ENCODE peak calls at places on chromosomes 16 and 17, in four cellular contexts. One of them, this sample, is unnamed.

GRCh38 chr16:68526143-68526781 is 12.8 kb upstream of the ZFP90 start:
- DNase-seq in caudate nucleus: no peak
- DNase-seq in CD8-positive, alpha-beta memory T cell: no peak
- DNase-seq in stomach: no peak
- DNase-seq in this sample: no peak

GRCh38 chr16:89883346-89884040 is 10.1 kb downstream of the TCF25 start:
- DNase-seq in caudate nucleus: no peak
- DNase-seq in CD8-positive, alpha-beta memory T cell: no peak
- DNase-seq in stomach: no peak
- DNase-seq in this sample: no peak

GRCh38 chr17:63311416-63311937 is 134.6 kb downstream of the CYB561 start:
- DNase-seq in CD8-positive, alpha-beta memory T cell: no peak
- DNase-seq in caudate nucleus: no peak
- DNase-seq in stomach: no peak
- DNase-seq in this sample: no peak

GRCh38 chr16:81797443-81797842 is 18.4 kb downstream of the PLCG2 start:
- DNase-seq in stomach: no peak
- DNase-seq in caudate nucleus: no peak
- DNase-seq in CD8-positive, alpha-beta memory T cell: no peak
- DNase-seq in this sample: no peak

GRCh38 chr16:80174416-80174815 is 366.4 kb upstream of the DYNLRB2 start:
- DNase-seq in stomach: no peak
- DNase-seq in caudate nucleus: no peak
- DNase-seq in CD8-positive, alpha-beta memory T cell: no peak
- DNase-seq in this sample: no peak

GRCh38 chr16:72938426-72939164 is 109.3 kb downstream of the ZFHX3 start:
- DNase-seq in caudate nucleus: peak
- DNase-seq in CD8-positive, alpha-beta memory T cell: no peak
- DNase-seq in stomach: peak
- DNase-seq in this sample: no peak

GRCh38 chr16:78294538-78295225 is 195.2 kb downstream of the WWOX start:
- DNase-seq in CD8-positive, alpha-beta memory T cell: no peak
- DNase-seq in caudate nucleus: no peak
- DNase-seq in stomach: no peak
- DNase-seq in this sample: no peak

GRCh38 chr17:49993423-49994037 is 1.5 kb downstream of the DLX3 start:
- DNase-seq in CD8-positive, alpha-beta memory T cell: no peak
- DNase-seq in caudate nucleus: no peak
- DNase-seq in stomach: peak
- DNase-seq in this sample: no peak

GRCh38 chr16:30185683-30186421 is 2.5 kb downstream of the CORO1A start:
- DNase-seq in caudate nucleus: no peak
- DNase-seq in CD8-positive, alpha-beta memory T cell: peak
- DNase-seq in stomach: peak
- DNase-seq in this sample: peak

GRCh38 chr16:22188595-22189442 is 17.3 kb upstream of the EEF2K start:
- DNase-seq in stomach: peak
- DNase-seq in caudate nucleus: no peak
- DNase-seq in CD8-positive, alpha-beta memory T cell: peak
- DNase-seq in this sample: peak

GRCh38 chr16:51565149-51565548 is 414.1 kb upstream of the SALL1 start:
- DNase-seq in stomach: no peak
- DNase-seq in caudate nucleus: no peak
- DNase-seq in CD8-positive, alpha-beta memory T cell: no peak
- DNase-seq in this sample: no peak

GRCh38 chr16:51573191-51573590 is 422.1 kb upstream of the SALL1 start:
- DNase-seq in CD8-positive, alpha-beta memory T cell: no peak
- DNase-seq in caudate nucleus: no peak
- DNase-seq in stomach: no peak
- DNase-seq in this sample: no peak

DNA sequence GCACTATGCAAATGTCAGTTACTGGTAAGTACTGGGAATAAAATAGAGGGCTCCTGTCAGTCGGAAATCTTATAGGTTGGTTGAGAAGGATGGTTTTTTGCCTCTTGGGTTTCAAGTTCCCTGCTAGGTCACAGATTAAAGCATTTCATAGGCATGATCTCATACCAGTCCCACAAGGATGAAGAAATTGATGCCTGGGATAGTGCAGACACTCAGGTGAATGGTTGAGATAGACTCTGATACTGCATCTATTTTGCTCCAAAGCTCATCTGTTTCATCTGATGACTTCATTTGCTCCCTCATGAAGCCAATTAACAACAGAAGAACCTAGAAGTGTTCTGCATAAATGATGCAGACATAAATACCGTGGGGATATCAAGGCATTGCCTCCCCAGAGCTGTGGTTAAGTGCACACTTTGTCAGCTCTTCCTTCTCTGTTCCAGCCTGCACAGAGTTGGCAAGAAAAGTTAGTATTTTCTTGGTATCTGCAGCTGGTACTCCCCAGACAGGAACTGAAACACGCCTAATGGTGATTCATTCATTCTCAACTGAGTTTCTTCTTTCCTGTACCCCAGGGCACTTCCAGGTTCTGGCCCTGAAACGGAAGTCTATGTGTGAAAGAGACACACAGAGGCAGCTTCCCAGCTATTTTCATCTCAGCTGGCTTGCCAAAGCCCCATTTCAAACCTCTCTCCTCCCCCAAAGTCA is 418.3 kb upstream of the SALL1 start:
- DNase-seq in stomach: no peak
- DNase-seq in caudate nucleus: no peak
- DNase-seq in CD8-positive, alpha-beta memory T cell: no peak
- DNase-seq in this sample: no peak
- H3K27ac ChIP-seq in stomach: no peak
- H3K27ac ChIP-seq in caudate nucleus: no peak
- H3K27ac ChIP-seq in CD8-positive, alpha-beta memory T cell: no peak
- H3K27ac ChIP-seq in this sample: no peak

DNA sequence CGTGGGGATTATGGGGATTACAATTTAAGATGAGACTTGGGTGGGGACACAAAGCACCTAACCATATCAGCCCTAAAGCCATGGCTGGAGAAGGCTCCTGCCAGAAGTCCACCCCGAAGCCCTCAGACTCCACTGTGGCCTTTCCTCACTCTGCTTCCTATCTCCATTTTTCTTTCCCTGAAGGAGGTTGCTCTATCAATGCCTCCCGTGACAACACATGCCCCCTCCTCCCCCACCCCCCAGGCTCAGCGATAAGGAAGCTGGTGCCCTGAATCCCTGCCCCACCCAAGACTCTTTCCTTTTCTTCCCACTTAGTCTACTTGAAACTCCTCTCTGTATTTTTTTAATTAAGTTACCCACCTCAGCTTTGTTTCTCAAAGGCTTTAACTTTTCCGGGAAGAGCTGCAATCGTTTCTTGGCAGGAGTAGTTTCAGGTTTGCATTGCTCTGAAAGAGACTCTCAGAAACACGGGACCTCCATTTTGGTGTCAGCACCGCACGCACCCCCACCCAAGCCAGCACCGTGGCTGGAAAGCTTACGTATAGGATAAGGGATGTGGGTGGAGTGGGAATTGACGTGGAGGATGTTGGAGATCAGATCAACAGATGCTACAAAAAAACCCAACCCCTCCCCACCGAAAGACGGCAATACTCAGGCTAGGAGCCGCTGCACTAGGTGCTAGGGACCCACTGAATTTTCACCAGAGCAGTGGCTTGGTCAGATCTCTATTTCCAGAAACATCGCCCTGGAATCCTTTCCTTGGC is 15.2 kb upstream of the CA4 start:
- DNase-seq in stomach: peak
- DNase-seq in CD8-positive, alpha-beta memory T cell: peak
- DNase-seq in caudate nucleus: no peak
- DNase-seq in this sample: no peak
- H3K27ac ChIP-seq in stomach: peak
- H3K27ac ChIP-seq in CD8-positive, alpha-beta memory T cell: peak
- H3K27ac ChIP-seq in caudate nucleus: no peak
- H3K27ac ChIP-seq in this sample: peak

GRCh38 chr17:2189231-2189630 is 114.4 kb downstream of the SMG6 start:
- DNase-seq in stomach: no peak
- DNase-seq in CD8-positive, alpha-beta memory T cell: no peak
- DNase-seq in caudate nucleus: no peak
- DNase-seq in this sample: no peak

GRCh38 chr17:2190014-2190413 is 113.6 kb downstream of the SMG6 start:
- DNase-seq in CD8-positive, alpha-beta memory T cell: no peak
- DNase-seq in stomach: no peak
- DNase-seq in caudate nucleus: no peak
- DNase-seq in this sample: no peak

GRCh38 chr17:2191785-2192184 is 111.8 kb downstream of the SMG6 start:
- DNase-seq in CD8-positive, alpha-beta memory T cell: no peak
- DNase-seq in stomach: no peak
- DNase-seq in caudate nucleus: no peak
- DNase-seq in this sample: no peak

GRCh38 chr17:2192367-2193028 is 111.1 kb downstream of the SMG6 start:
- DNase-seq in caudate nucleus: no peak
- DNase-seq in stomach: no peak
- DNase-seq in CD8-positive, alpha-beta memory T cell: peak
- DNase-seq in this sample: no peak

GRCh38 chr17:2191227-2191626 is 112.4 kb downstream of the SMG6 start:
- DNase-seq in caudate nucleus: no peak
- DNase-seq in stomach: no peak
- DNase-seq in CD8-positive, alpha-beta memory T cell: no peak
- DNase-seq in this sample: no peak
- H3K27ac ChIP-seq in caudate nucleus: no peak
- H3K27ac ChIP-seq in stomach: no peak
- H3K27ac ChIP-seq in CD8-positive, alpha-beta memory T cell: no peak
- H3K27ac ChIP-seq in this sample: no peak

DNA sequence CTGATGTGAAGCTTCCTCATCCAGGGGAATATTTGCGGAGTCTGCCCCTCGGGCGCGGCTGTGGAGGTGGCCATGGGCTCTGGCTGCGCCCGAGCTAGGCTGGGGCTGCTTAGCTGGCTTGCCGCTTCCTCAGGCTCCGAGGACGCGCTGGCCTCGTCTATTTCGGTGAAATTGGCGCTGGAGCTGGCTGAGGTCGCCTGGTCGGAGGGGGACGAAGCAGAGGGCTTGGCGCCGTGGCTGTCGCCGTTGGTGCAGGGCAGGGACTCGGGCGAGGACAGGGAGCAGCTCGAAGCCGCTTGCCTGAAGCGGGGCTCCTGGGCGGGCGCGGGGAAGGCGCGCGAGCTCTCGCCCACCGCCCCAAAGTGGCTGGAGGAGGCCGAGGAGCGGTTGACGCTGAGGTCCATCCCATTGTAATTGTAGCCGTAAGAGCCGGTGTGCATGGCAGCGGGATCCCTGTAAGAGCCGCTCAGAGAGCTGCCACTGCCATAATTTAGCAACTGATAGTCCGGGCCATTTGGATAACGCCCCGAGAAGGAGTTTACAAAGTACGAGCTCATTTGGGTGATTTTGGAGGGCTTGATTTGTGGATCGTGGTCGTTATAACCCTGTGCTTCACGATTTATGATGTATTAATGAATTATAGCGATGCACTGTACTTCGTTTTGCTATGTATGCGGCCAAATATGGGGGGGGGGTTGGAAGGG is at the start of gene HOXB5:
- DNase-seq in stomach: no peak
- DNase-seq in CD8-positive, alpha-beta memory T cell: no peak
- DNase-seq in caudate nucleus: no peak
- DNase-seq in this sample: no peak
- H3K27ac ChIP-seq in stomach: peak
- H3K27ac ChIP-seq in CD8-positive, alpha-beta memory T cell: no peak
- H3K27ac ChIP-seq in caudate nucleus: no peak
- H3K27ac ChIP-seq in this sample: no peak